ENCODE peak calls at places on chromosomes 12 and 14, in eight cellular contexts. B is NCI-H345; U is activated naive CD4-positive, alpha-beta T cell; Q is activated T-helper 9 cell treated with anti-CD3 and anti-CD28 coated beads, Interleukin-2, amount 50 U/mL, for 16 hours; C is iPS DF 19.7; F is activated CD8-positive, alpha-beta T cell treated with anti-CD3 and anti-CD28 coated beads, Interleukin-2, amount 10 ng/mL, durations not matched to agents 7 days and 5 days; Y is neuronal stem cell; A is frontal cortex. T is an unnamed sample.

GRCh38 chr12:104953323-104953722 is 4.8 kb downstream of the SLC41A2 start:
- DNase-seq in B (no peak), U (no peak), Q (no peak), C (no peak), F (no peak), Y (no peak), A (no peak), T (no peak)

GRCh38 chr14:91511014-91511466 is 930 bp upstream of the PPP4R3A start:
- DNase-seq in B (no peak), U (no peak), Q (no peak), C (no peak), F (no peak), Y (peak), A (no peak), T (no peak)

GRCh38 chr14:98173291-98173690 is 1098.7 kb downstream of the BCL11B start:
- DNase-seq in B (no peak), U (peak), Q (no peak), C (no peak), F (peak), Y (no peak), A (no peak), T (no peak)

GRCh38 chr14:54646576-54647130 is 79.7 kb downstream of the SAMD4A start:
- DNase-seq in B (no peak), U (no peak), Q (no peak), C (no peak), F (no peak), Y (no peak), A (no peak), T (no peak)

GRCh38 chr12:109927622-109928021 is 27.5 kb downstream of the TCHP start:
- DNase-seq in B (peak), U (peak), Q (peak), C (no peak), F (peak), Y (no peak), A (no peak), T (no peak)

GRCh38 chr14:105159344-105159743 is 9.2 kb downstream of the JAG2 start:
- DNase-seq in B (no peak), U (no peak), Q (no peak), C (no peak), F (no peak), Y (no peak), A (no peak), T (no peak)

GRCh38 chr12:8953773-8954402 is 4.4 kb upstream of the M6PR start:
- DNase-seq in B (no peak), U (peak), Q (peak), C (no peak), F (peak), Y (no peak), A (no peak), T (no peak)

GRCh38 chr14:55600784-55601561 is 21.0 kb downstream of the KTN1 start:
- DNase-seq in B (no peak), U (no peak), Q (no peak), C (no peak), F (no peak), Y (no peak), A (no peak), T (no peak)

GRCh38 chr12:27861428-27862167 is 81.6 kb upstream of the MANSC4 start:
- DNase-seq in B (no peak), U (no peak), Q (no peak), C (no peak), F (no peak), Y (no peak), A (no peak), T (no peak)

GRCh38 chr12:118549506-118550109 is 173.3 kb downstream of the SUDS3 start:
- DNase-seq in B (no peak), U (no peak), Q (no peak), C (no peak), F (no peak), Y (no peak), A (no peak), T (no peak)

GRCh38 chr14:105330491-105330895 is 15.9 kb downstream of the PACS2 start:
- DNase-seq in B (no peak), U (no peak), Q (no peak), C (no peak), F (no peak), Y (no peak), A (no peak), T (no peak)

GRCh38 chr12:14689144-14689543 is 7.3 kb downstream of the GUCY2C start:
- DNase-seq in B (no peak), U (no peak), Q (no peak), C (no peak), F (no peak), Y (no peak), A (no peak), T (no peak)

GRCh38 chr12:66725031-66725430 is 46.2 kb upstream of the GRIP1 start:
- DNase-seq in B (no peak), U (no peak), Q (no peak), C (no peak), F (no peak), Y (no peak), A (no peak), T (no peak)

GRCh38 chr14:65664436-65664835 is 251.9 kb downstream of the FUT8 start:
- DNase-seq in B (no peak), U (no peak), Q (no peak), C (no peak), F (no peak), Y (no peak), A (no peak), T (no peak)

GRCh38 chr14:60505448-60505847 is 3.5 kb upstream of the SIX6 start:
- DNase-seq in B (no peak), U (no peak), Q (no peak), C (no peak), F (no peak), Y (peak), A (no peak), T (no peak)

GRCh38 chr14:37697489-37698121 is 102.2 kb downstream of the TTC6 start:
- DNase-seq in B (no peak), U (no peak), Q (no peak), C (no peak), F (no peak), Y (no peak), A (no peak), T (no peak)

GRCh38 chr14:89330236-89331002 is 86.6 kb downstream of the FOXN3 start:
- DNase-seq in B (no peak), U (no peak), Q (no peak), C (no peak), F (no peak), Y (no peak), A (no peak), T (no peak)

GRCh38 chr14:81511110-81511900 is 22.3 kb downstream of the SEL1L start:
- DNase-seq in B (no peak), U (no peak), Q (no peak), C (no peak), F (no peak), Y (no peak), A (no peak), T (no peak)

GRCh38 chr14:92425101-92425500 is 88.5 kb upstream of the RIN3 start:
- DNase-seq in B (no peak), U (no peak), Q (no peak), C (no peak), F (no peak), Y (no peak), A (no peak), T (no peak)

GRCh38 chr14:98195256-98195655 is 1076.7 kb downstream of the BCL11B start:
- DNase-seq in B (no peak), U (no peak), Q (no peak), C (no peak), F (no peak), Y (no peak), A (no peak), T (no peak)

GRCh38 chr14:57749267-57749666 is 116.6 kb downstream of the SLC35F4 start:
- DNase-seq in B (no peak), U (no peak), Q (no peak), C (no peak), F (no peak), Y (no peak), A (no peak), T (no peak)

T was measured in D721Med.